ENCODE peak calls at places on chromosome 19, in five cellular contexts. S, W, V, G and X are unnamed samples.
A peak's percentile ranks its signal among the peaks of the same experiment; 100 is the strongest.

GRCh38 chr19:2848625-2849024 is 7.3 kb downstream of the ZNF555 start:
- DNase-seq in S (no peak), W (no peak), V (no peak), G (no peak), X (no peak)

GRCh38 chr19:11499890-11500420 is 5.7 kb downstream of the ZNF653 start:
- DNase-seq in S (no peak), W (no peak), V (no peak), G (no peak), X (no peak)

GRCh38 chr19:16117594-16118033 is 5.9 kb downstream of the RAB8A start:
- DNase-seq in S (no peak), W (no peak), V (no peak), G (no peak), X (no peak)

GRCh38 chr19:3061214-3062161 is 807 bp downstream of the TLE5 start:
- DNase-seq in S (no peak), W (no peak), V (peak; percentile 80), G (peak; percentile 73), X (no peak)

GRCh38 chr19:41887711-41888382 is 4.9 kb downstream of the ARHGEF1 start:
- DNase-seq in S (no peak), W (no peak), V (no peak), G (peak; percentile 65), X (peak; percentile 34)

GRCh38 chr19:45782820-45783785 is 813 bp upstream of the DMPK start:
- DNase-seq in S (no peak), W (no peak), V (peak; percentile 89), G (peak; percentile 52), X (no peak)

GRCh38 chr19:41386442-41386841 is 10.1 kb downstream of the TMEM91 start:
- DNase-seq in S (no peak), W (no peak), V (peak; percentile 54), G (no peak), X (no peak)

GRCh38 chr19:4730740-4731171 is 7.1 kb upstream of the DPP9 start:
- DNase-seq in S (no peak), W (peak; percentile 37), V (no peak), G (no peak), X (no peak)

GRCh38 chr19:12669272-12670158 is 2.9 kb downstream of the WDR83 start:
- DNase-seq in S (no peak), W (no peak), V (peak; percentile 88), G (peak; percentile 73), X (peak; percentile 79)

GRCh38 chr19:49491030-49491803 is 3.8 kb downstream of the RPL13A start:
- DNase-seq in S (no peak), W (no peak), V (no peak), G (no peak), X (no peak)

GRCh38 chr19:56138069-56138468 is 3.0 kb upstream of the ZNF444 start:
- DNase-seq in S (no peak), W (no peak), V (no peak), G (no peak), X (no peak)

GRCh38 chr19:28606269-28607032 is 606.5 kb downstream of the UQCRFS1 start:
- DNase-seq in S (no peak), W (no peak), V (no peak), G (no peak), X (no peak)

GRCh38 chr19:46404039-46404883 is 9.1 kb downstream of the CCDC8 start:
- DNase-seq in S (no peak), W (no peak), V (peak; percentile 75), G (peak; percentile 72), X (no peak)

GRCh38 chr19:17484520-17485180 is 14.3 kb downstream of the SLC27A1 start:
- DNase-seq in S (no peak), W (no peak), V (no peak), G (peak; percentile 10), X (no peak)

GRCh38 chr19:6667114-6667627 is 2.8 kb downstream of the TNFSF14 start:
- DNase-seq in S (no peak), W (no peak), V (peak; percentile 53), G (no peak), X (no peak)

GRCh38 chr19:1130801-1131717 is 27.3 kb downstream of the GPX4 start:
- DNase-seq in S (no peak), W (no peak), V (no peak), G (no peak), X (no peak)

GRCh38 chr19:45247136-45247535 is 1.9 kb upstream of the EXOC3L2 start:
- DNase-seq in S (no peak), W (no peak), V (no peak), G (no peak), X (no peak)

GRCh38 chr19:33300016-33300981 is 2.0 kb downstream of the CEBPA start:
- DNase-seq in S (peak; percentile 87), W (no peak), V (peak; percentile 67), G (peak; percentile 52), X (no peak)

GRCh38 chr19:20233105-20233504 is 66.1 kb downstream of the ZNF486 start:
- DNase-seq in S (no peak), W (no peak), V (no peak), G (no peak), X (no peak)

GRCh38 chr19:728011-728410 is 19.3 kb downstream of the PALM start:
- DNase-seq in S (no peak), W (no peak), V (peak; percentile 88), G (no peak), X (no peak)

GRCh38 chr19:18379803-18380747 is 5.9 kb upstream of the GDF15 start:
- DNase-seq in S (no peak), W (no peak), V (peak; percentile 90), G (peak; percentile 97), X (no peak)

GRCh38 chr19:37966211-37967072 is 59.4 kb downstream of the SIPA1L3 start:
- DNase-seq in S (no peak), W (no peak), V (no peak), G (no peak), X (no peak)

GRCh38 chr19:41431426-41432386 is 4.5 kb upstream of the B3GNT8 start:
- DNase-seq in S (no peak), W (no peak), V (peak; percentile 85), G (no peak), X (no peak)

GRCh38 chr19:57302727-57303401 is 17.4 kb upstream of the ZNF543 start:
- DNase-seq in S (no peak), W (no peak), V (no peak), G (no peak), X (no peak)

GRCh38 chr19:55373318-55373992 is 3.2 kb upstream of the TMEM190 start:
- DNase-seq in S (no peak), W (no peak), V (no peak), G (no peak), X (no peak)

GRCh38 chr19:58279042-58279924 is 528 bp downstream of the ZNF8 start:
- DNase-seq in S (peak; percentile 91), W (peak; percentile 29), V (peak; percentile 90), G (peak; percentile 77), X (no peak)

GRCh38 chr19:34457446-34457845 is 24.1 kb upstream of the WTIP start:
- DNase-seq in S (no peak), W (no peak), V (no peak), G (no peak), X (no peak)